ENCODE peak calls at places on chromosomes 7 and 10, in eight cellular contexts. T is neural progenitor cell, U is hepatocyte, F is PC-3, P is K562, Y is HCT116, O is GM23248, M is GM23338. J is an unnamed sample.

GRCh38 chr7:142892941-142893340 is 7.4 kb upstream of the TRPV6 start:
- DNase-seq in F (no peak), O (no peak), Y (no peak), T (no peak), U (no peak), P (no peak), M (no peak), J (no peak)

GRCh38 chr7:87851242-87851641 is 24.9 kb downstream of the SLC25A40 start:
- DNase-seq in Y (no peak), F (no peak), U (no peak), O (peak; percentile 38), M (no peak), P (no peak), T (no peak), J (no peak)

GRCh38 chr7:131692131-131692960 is 135.9 kb upstream of the PODXL start:
- DNase-seq in P (peak; percentile 86), O (peak; percentile 69), F (peak; percentile 63), U (peak; percentile 86), M (peak; percentile 91), T (peak; percentile 87), Y (peak; percentile 23), J (peak; percentile 54)

GRCh38 chr10:87550741-87551140 is 46.0 kb downstream of the MINPP1 start:
- DNase-seq in P (no peak), Y (no peak), U (no peak), O (peak; percentile 27), T (peak; percentile 18), F (no peak), M (peak; percentile 34), J (no peak)

GRCh38 chr10:30784521-30784895 is 155.0 kb upstream of the LYZL2 start:
- DNase-seq in P (no peak), Y (no peak), T (no peak), F (no peak), U (no peak), O (peak; percentile 70), M (no peak), J (peak; percentile 79)

GRCh38 chr7:30914611-30915601 is 3.3 kb downstream of the AQP1 start:
- DNase-seq in T (no peak), O (peak; percentile 85), Y (peak; percentile 21), P (peak; percentile 92), M (no peak), F (peak; percentile 91), U (no peak), J (no peak)

GRCh38 chr10:111837985-111838384 is 345.6 kb downstream of the GPAM start:
- DNase-seq in T (no peak), Y (no peak), M (peak; percentile 37), P (no peak), U (no peak), F (no peak), O (no peak), J (no peak)

GRCh38 chr10:69446650-69447151 is 4.6 kb upstream of the TSPAN15 start:
- DNase-seq in F (peak; percentile 100), P (no peak), M (no peak), O (peak; percentile 90), T (no peak), U (peak; percentile 75), Y (peak; percentile 63), J (peak; percentile 96)

GRCh38 chr7:84780158-84781124 is 406.4 kb downstream of the SEMA3D start:
- DNase-seq in P (peak; percentile 70), O (no peak), U (no peak), F (no peak), T (no peak), Y (no peak), M (no peak), J (no peak)

GRCh38 chr10:6061056-6061455 is 1.1 kb downstream of the IL2RA start:
- DNase-seq in P (no peak), Y (no peak), F (no peak), U (no peak), M (no peak), O (no peak), T (no peak), J (no peak)

GRCh38 chr10:110876000-110876399 is 4.3 kb downstream of the PDCD4 start:
- DNase-seq in T (no peak), M (no peak), O (no peak), Y (no peak), F (no peak), P (no peak), U (no peak), J (no peak)

GRCh38 chr10:15487376-15487775 is 116.3 kb upstream of the FAM171A1 start:
- DNase-seq in Y (no peak), O (no peak), U (no peak), T (no peak), P (no peak), M (no peak), F (no peak), J (no peak)

GRCh38 chr7:19113855-19114590 is 3.4 kb downstream of the TWIST1 start:
- DNase-seq in O (peak; percentile 81), P (no peak), U (no peak), T (no peak), M (no peak), Y (no peak), F (peak; percentile 51), J (no peak)

GRCh38 chr7:73876973-73877372 is 16.0 kb downstream of the TMEM270 start:
- DNase-seq in F (no peak), T (no peak), U (no peak), P (no peak), Y (no peak), M (no peak), O (no peak), J (no peak)

GRCh38 chr10:91036807-91037405 is 116.0 kb upstream of the ANKRD1 start:
- DNase-seq in P (no peak), Y (no peak), M (no peak), T (no peak), F (no peak), U (no peak), O (peak; percentile 6), J (no peak)

GRCh38 chr7:155852426-155853301 is 40.4 kb upstream of the SHH start:
- DNase-seq in M (no peak), F (no peak), U (no peak), Y (no peak), P (no peak), O (no peak), T (no peak), J (no peak)

GRCh38 chr7:106143711-106144347 is 31.7 kb upstream of the SYPL1 start:
- DNase-seq in U (no peak), M (peak; percentile 8), O (no peak), F (no peak), T (peak; percentile 27), P (no peak), Y (no peak), J (no peak)

GRCh38 chr10:129959544-129960492 is 4.3 kb downstream of the EBF3 start:
- DNase-seq in F (no peak), Y (no peak), U (no peak), P (no peak), O (no peak), M (no peak), T (peak; percentile 65), J (no peak)

GRCh38 chr10:129958686-129959543 is 5.2 kb downstream of the EBF3 start:
- DNase-seq in O (no peak), T (peak; percentile 76), Y (no peak), F (no peak), U (no peak), M (peak; percentile 72), P (no peak), J (no peak)

GRCh38 chr10:129956285-129956649 is 7.8 kb downstream of the EBF3 start:
- DNase-seq in U (no peak), P (no peak), M (peak; percentile 27), F (no peak), O (no peak), T (peak; percentile 65), Y (no peak), J (no peak)

GRCh38 chr10:129956902-129957673 is 7.0 kb downstream of the EBF3 start:
- DNase-seq in U (no peak), Y (no peak), M (peak; percentile 72), F (no peak), T (peak; percentile 48), P (no peak), O (no peak), J (no peak)

GRCh38 chr10:129958118-129958685 is 5.9 kb downstream of the EBF3 start:
- DNase-seq in M (peak; percentile 38), P (no peak), Y (no peak), O (no peak), F (no peak), T (peak; percentile 70), U (no peak), J (no peak)
- TF ChIP-seq EZH2 in M (peak; percentile 94), P (no peak), Y (no peak), O (peak; percentile 74), F (no peak), T (no peak), U (no peak), J (no peak)

GRCh38 chr7:29194594-29195417 is at the start of gene CHN2:
- DNase-seq in F (peak; percentile 47), U (peak; percentile 79), O (peak; percentile 52), P (no peak), T (peak; percentile 84), Y (no peak), M (peak; percentile 85), J (peak; percentile 42)
- TF ChIP-seq EZH2 in F (no peak), U (no peak), O (no peak), P (no peak), T (peak; percentile 38), Y (no peak), M (peak; percentile 19), J (peak; percentile 46)

DNA sequence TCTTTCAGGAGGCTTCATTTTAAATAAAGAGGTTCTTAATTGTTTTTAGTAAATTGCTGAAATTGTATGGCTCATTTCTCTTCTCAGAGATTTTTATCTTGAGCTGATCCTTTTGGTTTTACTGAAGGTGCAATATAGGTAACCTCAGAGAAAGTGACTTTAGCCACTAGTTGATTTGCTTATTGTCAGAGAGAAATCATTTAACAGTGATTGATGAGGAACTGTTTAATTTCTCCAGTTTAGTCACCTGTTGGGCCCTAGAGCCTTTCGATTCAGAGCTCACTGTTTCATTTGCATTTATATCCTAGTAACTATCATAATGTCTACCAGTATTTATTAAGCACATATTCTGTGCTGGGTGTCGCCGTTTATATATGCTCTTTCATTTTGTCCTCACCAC is 42.0 kb downstream of the KAT6B start:
- DNase-seq in U (no peak), M (no peak), T (no peak), Y (no peak), P (no peak), F (no peak), O (no peak), J (no peak)
- TF ChIP-seq EZH2 in U (no peak), M (no peak), T (no peak), Y (no peak), P (no peak), F (no peak), O (no peak), J (no peak)

GRCh38 chr7:101177644-101178043 is 2.4 kb downstream of the NAT16 start:
- DNase-seq in O (no peak), M (no peak), T (no peak), Y (no peak), U (no peak), P (no peak), F (no peak), J (no peak)

GRCh38 chr7:101175664-101176063 is 4.4 kb downstream of the NAT16 start:
- DNase-seq in Y (no peak), O (no peak), F (no peak), M (no peak), P (no peak), U (no peak), T (no peak), J (no peak)

GRCh38 chr7:101185258-101185839 is 5.3 kb upstream of the NAT16 start:
- DNase-seq in T (no peak), U (peak; percentile 32), O (peak; percentile 69), F (no peak), M (no peak), Y (no peak), P (no peak), J (no peak)

GRCh38 chr7:101179117-101179779 is 845 bp downstream of the NAT16 start:
- DNase-seq in M (peak; percentile 78), Y (no peak), O (no peak), U (no peak), T (peak; percentile 81), F (no peak), P (no peak), J (no peak)

GRCh38 chr7:101179780-101180755 is at the start of gene NAT16:
- DNase-seq in F (no peak), Y (no peak), M (peak; percentile 69), P (no peak), O (no peak), U (no peak), T (peak; percentile 46), J (no peak)
- TF ChIP-seq EZH2 in F (no peak), Y (no peak), M (peak; percentile 39), P (no peak), O (peak; percentile 63), U (peak; percentile 99), T (peak; percentile 90), J (peak; percentile 93)

J was measured in endothelial cell of umbilical vein.